ENCODE peak calls at places on chromosome 12, in four cellular contexts. Q is HepG2, V is GM12878, P is K562. U is an unnamed sample.

GRCh38 chr12:109740694-109741245 is 27.1 kb downstream of the FAM222A start:
- DNase-seq in Q (no peak), V (no peak), P (no peak), U (no peak)

GRCh38 chr12:22856120-22856699 is 231.2 kb downstream of the ETNK1 start:
- DNase-seq in Q (peak), V (no peak), P (peak), U (peak)

GRCh38 chr12:59891180-59891579 is 295.4 kb downstream of the SLC16A7 start:
- DNase-seq in Q (no peak), V (no peak), P (no peak), U (no peak)

GRCh38 chr12:71958056-71958455 is 19.4 kb downstream of the TPH2 start:
- DNase-seq in Q (peak), V (no peak), P (no peak), U (no peak)

GRCh38 chr12:53105712-53106439 is 2.6 kb downstream of the SOAT2 start:
- DNase-seq in Q (no peak), V (no peak), P (no peak), U (no peak)

GRCh38 chr12:67648306-67649164 is at the start of gene DYRK2:
- DNase-seq in Q (peak), V (no peak), P (peak), U (peak)

GRCh38 chr12:3304436-3305135 is 186.4 kb upstream of the PRMT8 start:
- DNase-seq in Q (peak), V (no peak), P (no peak), U (no peak)

GRCh38 chr12:62192486-62193250 is 67.5 kb upstream of the USP15 start:
- DNase-seq in Q (peak), V (peak), P (peak), U (peak)

GRCh38 chr12:32285484-32285883 is 113.9 kb upstream of the FGD4 start:
- DNase-seq in Q (no peak), V (no peak), P (no peak), U (no peak)

GRCh38 chr12:62805517-62805916 is 129.4 kb downstream of the PPM1H start:
- DNase-seq in Q (no peak), V (no peak), P (no peak), U (no peak)

GRCh38 chr12:83805137-83805818 is 1107.3 kb downstream of the SLC6A15 start:
- DNase-seq in Q (no peak), V (no peak), P (no peak), U (no peak)

GRCh38 chr12:30088259-30088995 is 304.7 kb upstream of the TMTC1 start:
- DNase-seq in Q (no peak), V (no peak), P (no peak), U (no peak)

GRCh38 chr12:42611571-42612257 is 22.2 kb upstream of the PRICKLE1 start:
- DNase-seq in Q (no peak), V (no peak), P (no peak), U (no peak)
- TF ChIP-seq FOXM1 in Q (no peak), V (no peak), P (no peak), U (no peak)

DNA sequence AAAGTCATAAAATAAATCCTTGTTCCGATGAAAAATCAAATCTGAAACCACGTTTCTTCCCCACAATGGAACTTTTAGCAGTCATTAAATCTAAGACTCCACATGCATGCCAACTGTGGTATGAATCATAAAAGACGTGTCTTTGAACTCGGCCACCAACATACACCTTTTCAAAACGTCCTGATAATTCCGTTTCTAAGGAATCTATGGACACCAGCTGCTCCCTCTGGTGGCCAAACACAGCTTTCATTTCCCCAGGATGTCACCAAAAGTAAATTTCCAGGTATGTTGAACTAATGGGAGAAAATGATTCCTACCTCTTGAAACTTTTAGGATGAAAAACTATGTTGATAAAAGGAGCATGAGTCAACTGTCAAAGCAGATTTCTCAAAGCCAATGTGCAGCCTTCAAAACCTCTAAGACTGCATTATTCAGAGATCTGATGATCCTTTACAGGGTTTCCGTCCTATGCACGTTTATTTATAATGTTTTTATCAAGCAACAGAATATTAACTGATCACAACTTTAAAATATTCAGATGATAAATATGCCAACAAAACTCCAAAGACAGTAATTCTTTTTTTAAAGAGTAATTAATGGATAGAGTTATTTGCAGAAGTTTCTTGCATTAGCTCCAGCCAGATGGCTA is 96.2 kb downstream of the CIT start:
- DNase-seq in Q (peak), V (no peak), P (peak), U (peak)
- TF ChIP-seq BHLHE40 in Q (no peak), V (no peak), P (no peak), U (no peak)

GRCh38 chr12:57244306-57244696 is 6.7 kb downstream of the STAC3 start:
- DNase-seq in Q (no peak), V (no peak), P (no peak), U (no peak)

GRCh38 chr12:57243521-57244305 is 7.3 kb downstream of the STAC3 start:
- DNase-seq in Q (peak), V (no peak), P (peak), U (peak)

GRCh38 chr12:57250541-57250940 is 446 bp downstream of the STAC3 start:
- DNase-seq in Q (no peak), V (no peak), P (no peak), U (no peak)

GRCh38 chr12:57248934-57249742 is 1.8 kb downstream of the STAC3 start:
- DNase-seq in Q (no peak), V (no peak), P (peak), U (no peak)

DNA sequence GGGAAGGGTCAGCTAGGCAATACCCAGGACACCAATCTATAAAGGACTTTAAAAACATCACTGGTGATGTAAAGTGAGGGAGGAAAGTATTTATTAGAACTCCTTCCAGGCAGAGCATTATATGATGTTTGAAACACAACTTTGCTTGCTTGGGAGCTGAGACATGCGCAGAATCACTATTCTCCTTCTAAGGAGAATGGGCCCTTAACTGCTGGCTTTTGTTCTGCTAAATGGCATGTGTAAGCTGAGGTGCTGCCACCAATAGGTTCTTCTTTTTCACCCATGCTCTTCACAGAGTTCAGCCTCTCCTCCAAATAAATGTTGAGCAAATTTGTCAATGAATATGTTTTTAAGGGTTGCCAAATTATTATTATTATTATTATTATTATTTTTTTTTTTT is 3.9 kb downstream of the STAC3 start:
- DNase-seq in Q (no peak), V (no peak), P (no peak), U (no peak)
- TF ChIP-seq FOXM1 in Q (no peak), V (no peak), P (no peak), U (no peak)

DNA sequence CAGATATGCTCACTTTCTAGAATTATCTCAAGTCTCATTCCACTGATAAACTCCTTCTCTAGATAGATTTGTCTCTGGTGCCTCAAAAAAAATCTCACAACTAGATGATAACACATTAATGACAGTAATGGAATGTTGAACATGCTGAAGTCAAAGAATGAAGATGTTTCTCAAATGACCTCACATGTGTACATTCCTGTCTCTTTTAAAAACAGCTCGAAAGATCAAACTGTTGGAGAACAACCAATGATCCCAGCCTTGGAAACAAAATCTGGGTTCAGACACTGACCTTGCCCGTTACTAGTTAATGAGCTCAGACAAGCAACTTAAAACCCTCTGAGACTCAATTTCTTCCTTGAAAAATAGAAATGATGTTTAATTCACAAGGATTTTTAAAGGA is 44.7 kb upstream of the KCNJ8 start:
- DNase-seq in Q (peak), V (no peak), P (no peak), U (no peak)
- TF ChIP-seq BHLHE40 in Q (no peak), V (no peak), P (no peak), U (no peak)

DNA sequence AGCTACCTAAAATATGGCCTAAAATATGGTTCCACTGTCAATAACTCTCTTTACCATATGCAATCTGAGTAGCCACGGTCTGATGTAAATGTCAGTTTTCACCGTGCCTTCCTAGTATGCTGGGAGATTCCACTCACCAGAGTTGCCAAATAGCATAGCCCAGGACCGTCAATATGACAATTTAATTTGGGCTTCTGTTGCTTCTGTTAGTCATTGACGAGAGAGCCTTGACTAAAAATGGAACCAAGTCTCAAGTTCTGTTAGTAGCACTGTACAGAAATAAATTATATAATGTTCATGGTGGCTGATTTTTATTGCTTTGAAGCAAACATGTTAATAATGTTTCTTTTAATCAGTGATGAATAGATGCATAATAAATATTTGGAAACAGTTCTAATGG is 348.3 kb downstream of the BCAT1 start:
- DNase-seq in Q (no peak), V (no peak), P (no peak), U (no peak)
- TF ChIP-seq FOXM1 in Q (no peak), V (no peak), P (no peak), U (no peak)

GRCh38 chr12:106773286-106773685 is 1.2 kb upstream of the RIC8B start:
- DNase-seq in Q (no peak), V (no peak), P (no peak), U (no peak)
- TF ChIP-seq BHLHE40 in Q (no peak), V (no peak), P (no peak), U (no peak)

DNA sequence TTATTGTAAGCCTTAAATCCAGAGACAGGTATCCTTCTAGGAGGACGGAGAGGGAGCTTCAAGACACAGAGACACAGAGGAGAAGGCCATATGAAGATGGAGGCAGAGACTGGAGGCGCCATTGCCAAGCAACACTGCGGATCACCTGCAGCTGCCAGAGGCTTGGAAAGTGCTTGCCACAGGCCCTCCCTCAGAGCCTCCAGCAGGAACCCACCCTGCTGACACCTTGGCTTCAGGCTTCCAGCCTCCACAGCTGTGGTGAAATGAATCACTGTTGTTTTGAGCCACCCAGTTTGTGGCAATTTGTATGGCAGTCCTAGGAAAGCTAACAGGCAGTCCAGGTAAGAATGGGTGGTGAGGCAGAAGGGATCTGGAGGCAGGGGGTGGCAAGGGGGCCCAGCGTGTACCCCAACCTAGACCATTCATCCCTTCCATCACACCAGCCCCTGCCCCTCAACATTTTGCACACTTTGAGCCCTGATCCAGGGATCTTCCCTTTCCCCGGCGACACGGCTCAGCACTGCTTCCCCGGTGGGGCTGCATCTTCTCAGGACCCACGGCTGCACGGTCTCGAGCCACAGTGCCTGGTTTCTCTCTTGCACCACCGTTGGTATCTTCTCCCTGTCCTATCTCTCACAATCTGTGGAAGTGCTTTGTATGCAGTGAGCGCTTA is 22.3 kb upstream of the BCDIN3D start:
- DNase-seq in Q (no peak), V (no peak), P (no peak), U (no peak)
- TF ChIP-seq FOXM1 in Q (no peak), V (no peak), P (no peak), U (no peak)

DNA sequence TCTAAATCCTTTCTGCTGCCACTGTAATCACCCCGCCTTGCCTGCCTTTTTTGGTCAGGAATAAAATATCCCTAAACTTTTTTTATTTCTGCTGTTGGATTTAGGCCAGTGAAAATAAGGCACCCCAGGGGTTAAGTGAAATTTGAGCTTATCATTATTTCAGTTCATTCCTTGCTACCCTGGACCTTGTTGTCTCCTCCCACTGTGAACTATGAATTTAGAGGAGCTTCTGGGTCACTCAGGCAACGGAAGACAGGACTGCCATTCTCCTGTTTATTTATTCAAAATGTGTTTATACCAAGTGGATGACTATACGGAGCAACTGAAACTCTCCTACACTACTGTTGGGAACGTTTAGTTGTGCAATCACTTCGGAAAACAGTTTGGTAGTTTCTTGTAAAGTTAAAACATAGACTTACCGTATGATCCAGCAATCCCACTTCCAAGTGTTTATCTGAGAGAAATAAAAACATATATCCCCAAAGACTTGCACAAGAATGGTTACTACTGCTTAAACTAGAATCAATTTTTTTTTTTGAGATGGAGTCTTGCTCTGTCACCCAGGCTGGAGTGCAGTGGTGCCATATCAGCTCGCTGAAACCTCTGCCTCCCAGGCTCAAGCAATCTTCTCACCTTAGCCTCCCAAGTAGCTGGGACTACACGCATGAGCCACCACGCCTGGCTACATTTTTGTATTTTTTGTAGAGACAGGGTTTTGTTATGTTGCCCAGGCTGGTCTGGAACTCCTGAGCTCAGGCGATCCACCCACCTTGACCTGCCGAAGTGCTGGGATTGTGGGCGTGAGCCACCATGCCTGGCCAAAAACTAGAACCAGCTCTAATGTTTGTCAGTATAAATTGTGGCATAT is 2.3 kb upstream of the TRAFD1 start:
- DNase-seq in Q (peak), V (no peak), P (peak), U (peak)
- TF ChIP-seq BHLHE40 in Q (no peak), V (no peak), P (no peak), U (no peak)

GRCh38 chr12:124920353-124920935 is 6.0 kb upstream of the UBC start:
- DNase-seq in Q (no peak), V (no peak), P (no peak), U (no peak)

GRCh38 chr12:124917841-124918621 is 3.6 kb upstream of the UBC start:
- DNase-seq in Q (peak), V (no peak), P (no peak), U (no peak)

GRCh38 chr12:124917135-124917840 is 2.8 kb upstream of the UBC start:
- DNase-seq in Q (peak), V (peak), P (peak), U (peak)

GRCh38 chr12:124921200-124922008 is 7.0 kb upstream of the UBC start:
- DNase-seq in Q (peak), V (peak), P (peak), U (no peak)

GRCh38 chr12:124919646-124920352 is 5.3 kb upstream of the UBC start:
- DNase-seq in Q (no peak), V (peak), P (no peak), U (no peak)
- TF ChIP-seq FOXM1 in Q (no peak), V (no peak), P (no peak), U (no peak)

U was measured in HEK293T.